ENCODE peak calls at places on chromosomes 12 and 14, in four cellular contexts. Q, N, O and W are unnamed samples.

GRCh38 chr12:3964404-3964803 is 91.2 kb upstream of the PARP11 start:
- DNase-seq in Q (no peak), N (no peak), O (no peak), W (no peak)

GRCh38 chr12:124709722-124710656 is 142.6 kb upstream of the NCOR2 start:
- DNase-seq in Q (no peak), N (no peak), O (peak; percentile 61), W (peak; percentile 77)

GRCh38 chr12:10779103-10779502 is 23.3 kb downstream of the TAS2R7 start:
- DNase-seq in Q (no peak), N (no peak), O (no peak), W (no peak)

GRCh38 chr12:81798294-81798693 is 39.1 kb upstream of the PPFIA2 start:
- DNase-seq in Q (no peak), N (no peak), O (no peak), W (no peak)

GRCh38 chr12:76085159-76085868 is 829 bp upstream of the NAP1L1 start:
- DNase-seq in Q (no peak), N (peak; percentile 31), O (peak; percentile 43), W (no peak)

GRCh38 chr14:104151546-104152245 is 13.3 kb downstream of the KIF26A start:
- DNase-seq in Q (no peak), N (no peak), O (no peak), W (no peak)

GRCh38 chr14:26290007-26290530 is 307.8 kb downstream of the NOVA1 start:
- DNase-seq in Q (no peak), N (no peak), O (peak; percentile 32), W (no peak)

GRCh38 chr12:5522358-5523335 is 90.7 kb downstream of the NTF3 start:
- DNase-seq in Q (no peak), N (no peak), O (no peak), W (no peak)

GRCh38 chr14:103703433-103704385 is 11.5 kb downstream of the XRCC3 start:
- DNase-seq in Q (no peak), N (no peak), O (no peak), W (peak; percentile 57)

GRCh38 chr12:109497675-109498074 is 20.2 kb downstream of the UBE3B start:
- DNase-seq in Q (no peak), N (no peak), O (peak; percentile 73), W (no peak)

GRCh38 chr12:47409310-47409709 is 296.5 kb downstream of the RPAP3 start:
- DNase-seq in Q (no peak), N (no peak), O (no peak), W (no peak)

GRCh38 chr12:47410862-47411261 is 295.0 kb downstream of the RPAP3 start:
- DNase-seq in Q (no peak), N (no peak), O (no peak), W (no peak)

GRCh38 chr12:47407730-47408129 is 298.1 kb downstream of the RPAP3 start:
- DNase-seq in Q (no peak), N (no peak), O (no peak), W (no peak)

GRCh38 chr12:47410383-47410782 is 295.4 kb downstream of the RPAP3 start:
- DNase-seq in Q (no peak), N (no peak), O (no peak), W (no peak)

GRCh38 chr12:47408171-47408871 is 297.5 kb downstream of the RPAP3 start:
- DNase-seq in Q (no peak), N (peak; percentile 21), O (no peak), W (no peak)
- H3K4me3 ChIP-seq in Q (no peak overlapping the region), N (no peak overlapping the region), O (no peak overlapping the region), W (no peak overlapping the region)

DNA sequence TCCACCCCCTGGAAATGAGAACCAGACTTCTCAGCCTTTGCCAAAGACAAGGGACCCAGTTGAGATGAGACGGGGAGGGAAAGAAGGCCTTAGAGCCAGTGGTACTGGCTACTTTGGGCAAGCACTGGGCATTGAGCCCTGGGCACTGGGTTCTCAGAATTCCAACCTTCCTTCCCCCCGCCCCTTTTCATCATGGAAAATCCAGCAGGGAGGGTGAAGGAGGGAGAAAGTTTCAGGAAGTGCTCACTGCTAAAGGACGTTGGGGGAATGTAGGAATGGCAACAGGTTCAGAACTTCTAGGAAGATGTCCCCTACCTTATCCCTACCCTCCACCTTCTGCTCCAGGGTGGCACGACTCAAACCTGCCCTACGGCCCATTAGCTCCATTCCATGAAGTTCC is 4.2 kb upstream of the TNS2 start:
- DNase-seq in Q (no peak), N (peak; percentile 39), O (no peak), W (no peak)
- H3K4me3 ChIP-seq in Q (peak overlapping the region; percentile 74), N (peak overlapping the region; percentile 44), O (peak overlapping the region; percentile 70), W (no peak overlapping the region)

GRCh38 chr12:67434653-67435375 is 165.7 kb downstream of the CAND1 start:
- DNase-seq in Q (no peak), N (peak; percentile 66), O (peak; percentile 96), W (no peak)
- H3K4me3 ChIP-seq in Q (no peak overlapping the region), N (no peak overlapping the region), O (no peak overlapping the region), W (no peak overlapping the region)

GRCh38 chr12:115722181-115722580 is 555.3 kb downstream of the MED13L start:
- DNase-seq in Q (no peak), N (no peak), O (no peak), W (no peak)
- H3K4me3 ChIP-seq in Q (no peak overlapping the region), N (no peak overlapping the region), O (no peak overlapping the region), W (no peak overlapping the region)

DNA sequence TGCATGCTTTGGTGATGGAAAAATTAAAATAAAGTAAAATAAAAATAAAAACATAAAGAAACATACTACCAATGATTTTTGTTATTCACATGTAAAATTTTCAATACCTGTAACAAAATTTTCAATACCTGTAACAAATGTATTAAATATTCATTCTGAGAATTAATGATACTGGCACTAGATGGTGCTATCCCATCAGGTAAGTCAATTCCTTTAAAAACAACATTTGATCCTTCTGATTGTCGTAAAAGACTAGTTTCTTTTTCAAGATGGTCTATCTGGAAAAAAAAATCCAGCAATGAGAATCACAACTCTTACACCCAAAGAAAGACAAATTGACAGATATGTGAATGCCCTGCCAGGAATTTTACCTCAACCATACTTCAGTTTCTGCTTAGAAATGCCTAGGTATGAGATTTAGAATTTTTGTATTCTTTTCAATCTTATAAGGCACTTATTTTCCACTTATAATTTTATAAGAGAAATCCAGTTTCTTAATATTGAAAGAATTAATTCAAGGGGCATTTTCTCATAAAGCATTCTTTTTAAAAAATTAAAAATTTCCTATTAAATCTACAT is 30.7 kb downstream of the CEP290 start:
- DNase-seq in Q (no peak), N (peak; percentile 44), O (peak; percentile 65), W (no peak)
- H3K4me3 ChIP-seq in Q (peak overlapping the region; percentile 19), N (no peak overlapping the region), O (no peak overlapping the region), W (no peak overlapping the region)